ENCODE peak calls at places on chromosome 21, in ten cellular contexts. S, A, V, B, T, U, Y, D, J and O are unnamed samples.

GRCh38 chr21:38857152-38857825 is 51.6 kb downstream of the ETS2 start:
- DNase-seq in S (no peak), A (no peak), V (peak), B (no peak), T (no peak), U (no peak), Y (no peak), D (no peak), J (no peak), O (no peak)

GRCh38 chr21:41373253-41373652 is 11.4 kb downstream of the MX2 start:
- DNase-seq in S (no peak), A (no peak), V (peak), B (no peak), T (no peak), U (no peak), Y (no peak), D (no peak), J (no peak), O (no peak)

GRCh38 chr21:19810779-19811178 is 1187.4 kb upstream of the NCAM2 start:
- DNase-seq in S (no peak), A (no peak), V (no peak), B (no peak), T (no peak), U (no peak), Y (no peak), D (no peak), J (no peak), O (no peak)

GRCh38 chr21:26710155-26710554 is 135.1 kb downstream of the ADAMTS1 start:
- DNase-seq in S (no peak), A (no peak), V (no peak), B (no peak), T (no peak), U (no peak), Y (no peak), D (no peak), J (no peak), O (no peak)

GRCh38 chr21:22020221-22020620 is 1022.0 kb downstream of the NCAM2 start:
- DNase-seq in S (no peak), A (no peak), V (no peak), B (no peak), T (no peak), U (no peak), Y (no peak), D (no peak), J (no peak), O (no peak)

GRCh38 chr21:32520885-32521735 is 64.2 kb downstream of the TCP10L start:
- DNase-seq in S (peak), A (peak), V (no peak), B (peak), T (peak), U (no peak), Y (peak), D (peak), J (peak), O (no peak)

GRCh38 chr21:16942703-16943102 is 570.1 kb upstream of the CXADR start:
- DNase-seq in S (no peak), A (peak), V (peak), B (no peak), T (no peak), U (no peak), Y (peak), D (peak), J (peak), O (no peak)

GRCh38 chr21:38769253-38769780 is 36.4 kb upstream of the ETS2 start:
- DNase-seq in S (no peak), A (no peak), V (no peak), B (no peak), T (peak), U (no peak), Y (peak), D (no peak), J (peak), O (peak)

GRCh38 chr21:14076143-14076806 is 134.5 kb downstream of the LIPI start:
- DNase-seq in S (no peak), A (no peak), V (no peak), B (no peak), T (no peak), U (no peak), Y (no peak), D (no peak), J (no peak), O (no peak)

GRCh38 chr21:28959367-28960099 is 33.1 kb downstream of the LTN1 start:
- DNase-seq in S (no peak), A (peak), V (no peak), B (no peak), T (peak), U (no peak), Y (peak), D (peak), J (peak), O (no peak)

GRCh38 chr21:29230541-29231275 is 68.0 kb upstream of the BACH1 start:
- DNase-seq in S (no peak), A (no peak), V (no peak), B (no peak), T (no peak), U (no peak), Y (peak), D (peak), J (no peak), O (no peak)

GRCh38 chr21:25456672-25457071 is 150.6 kb downstream of the MRPL39 start:
- DNase-seq in S (no peak), A (no peak), V (no peak), B (no peak), T (no peak), U (no peak), Y (no peak), D (no peak), J (peak), O (peak)

GRCh38 chr21:42849759-42850412 is 29.5 kb downstream of the WDR4 start:
- DNase-seq in S (no peak), A (no peak), V (no peak), B (no peak), T (no peak), U (no peak), Y (no peak), D (no peak), J (no peak), O (no peak)

GRCh38 chr21:42850463-42850862 is 28.9 kb downstream of the WDR4 start:
- DNase-seq in S (no peak), A (no peak), V (no peak), B (no peak), T (no peak), U (no peak), Y (no peak), D (no peak), J (no peak), O (no peak)

GRCh38 chr21:42848932-42849758 is 30.2 kb downstream of the WDR4 start:
- DNase-seq in S (no peak), A (no peak), V (no peak), B (no peak), T (no peak), U (no peak), Y (no peak), D (no peak), J (no peak), O (no peak)

GRCh38 chr21:42851812-42852665 is 27.3 kb downstream of the WDR4 start:
- DNase-seq in S (no peak), A (no peak), V (no peak), B (no peak), T (no peak), U (no peak), Y (no peak), D (no peak), J (no peak), O (no peak)

DNA sequence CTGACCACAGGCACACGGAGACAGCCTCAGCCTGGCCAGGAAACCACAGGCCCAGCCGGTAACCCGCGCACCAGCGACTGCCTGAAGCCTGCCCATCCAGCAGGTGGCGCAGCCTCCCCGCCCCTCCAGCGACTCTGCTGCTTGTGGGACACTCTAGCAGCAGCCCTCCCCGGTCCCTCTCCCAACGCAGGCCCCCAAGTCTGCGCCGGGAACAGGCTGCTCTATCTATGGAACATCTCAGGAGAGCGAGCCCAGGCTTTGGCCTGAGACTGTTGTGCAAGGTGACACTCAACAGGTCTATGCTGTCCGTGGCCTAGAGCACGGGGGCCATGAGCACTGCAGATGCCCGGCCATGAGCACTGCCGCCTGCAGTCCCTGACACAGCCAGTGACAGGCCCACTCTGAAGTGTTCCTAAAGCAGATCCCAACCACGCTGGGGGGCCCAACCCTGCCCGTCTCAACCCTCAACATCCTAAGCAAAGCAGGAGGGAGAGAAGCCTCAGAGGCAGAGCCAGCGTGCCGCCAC is 28.4 kb downstream of the WDR4 start:
- DNase-seq in S (no peak), A (no peak), V (peak), B (no peak), T (no peak), U (peak), Y (no peak), D (peak), J (no peak), O (peak)
- TF ChIP-seq CTCF in S (peak), A (peak), V (peak), B (no peak), T (peak), U (peak), Y (peak), D (peak), J (peak), O (peak)

GRCh38 chr21:36209626-36210171 is 53.1 kb downstream of the DOP1B start:
- DNase-seq in S (no peak), A (peak), V (peak), B (no peak), T (peak), U (peak), Y (peak), D (peak), J (peak), O (peak)
- TF ChIP-seq CTCF in S (peak), A (peak), V (peak), B (no peak), T (peak), U (peak), Y (peak), D (peak), J (peak), O (peak)

GRCh38 chr21:44337941-44338895 is 972 bp downstream of the CFAP410 start:
- DNase-seq in S (peak), A (peak), V (peak), B (peak), T (peak), U (peak), Y (peak), D (peak), J (peak), O (peak)
- TF ChIP-seq CTCF in S (no peak), A (peak), V (peak), B (peak), T (peak), U (peak), Y (peak), D (peak), J (peak), O (no peak)

DNA sequence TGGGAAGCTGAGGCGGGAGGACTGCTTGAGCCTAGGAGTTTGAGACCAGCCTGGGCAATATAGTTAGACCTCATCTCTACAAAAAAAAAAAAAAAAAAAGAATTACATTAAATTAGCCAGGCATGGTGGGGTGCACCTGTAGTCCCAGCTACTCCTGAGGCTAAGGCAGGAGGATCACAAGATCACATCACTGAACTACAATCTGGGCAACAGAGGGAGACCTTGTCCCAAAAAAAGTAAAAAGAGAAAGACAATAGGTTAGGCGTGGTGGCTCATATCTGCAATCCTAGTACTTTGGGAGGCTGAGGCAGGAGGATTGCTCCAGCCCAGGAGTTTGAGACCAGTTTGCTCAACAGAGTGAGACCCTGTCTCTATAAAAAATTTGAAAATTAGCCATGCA is 130.3 kb downstream of the TIAM1 start:
- DNase-seq in S (no peak), A (no peak), V (no peak), B (no peak), T (no peak), U (no peak), Y (peak), D (no peak), J (no peak), O (no peak)
- TF ChIP-seq CTCF in S (no peak), A (no peak), V (no peak), B (no peak), T (no peak), U (no peak), Y (no peak), D (peak), J (no peak), O (no peak)

DNA sequence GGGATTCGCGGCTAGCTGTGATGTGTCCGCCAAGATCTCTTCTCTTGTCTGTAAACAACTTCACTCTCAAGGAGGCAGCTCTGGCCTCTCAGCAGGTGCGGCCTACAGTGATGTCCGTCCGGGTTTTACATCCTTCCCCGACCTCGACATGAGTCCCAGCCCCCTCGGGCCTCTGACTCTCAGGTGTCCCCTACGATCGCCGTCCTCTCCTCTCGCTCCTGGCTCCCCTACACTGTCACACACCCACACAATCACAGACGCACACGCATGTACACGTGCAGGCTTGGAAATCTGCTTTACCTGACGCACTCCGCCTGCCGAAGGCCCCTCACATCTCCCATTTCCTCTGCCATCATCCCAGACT is 797 bp upstream of the RSPH1 start:
- DNase-seq in S (no peak), A (no peak), V (peak), B (peak), T (no peak), U (no peak), Y (peak), D (no peak), J (no peak), O (peak)
- TF ChIP-seq CTCF in S (no peak), A (no peak), V (no peak), B (no peak), T (no peak), U (no peak), Y (no peak), D (no peak), J (no peak), O (no peak)

GRCh38 chr21:35382696-35383095 is 333.6 kb upstream of the RUNX1 start:
- DNase-seq in S (no peak), A (no peak), V (no peak), B (no peak), T (no peak), U (no peak), Y (no peak), D (no peak), J (no peak), O (no peak)
- TF ChIP-seq CTCF in S (no peak), A (no peak), V (no peak), B (no peak), T (no peak), U (no peak), Y (no peak), D (no peak), J (no peak), O (no peak)

DNA sequence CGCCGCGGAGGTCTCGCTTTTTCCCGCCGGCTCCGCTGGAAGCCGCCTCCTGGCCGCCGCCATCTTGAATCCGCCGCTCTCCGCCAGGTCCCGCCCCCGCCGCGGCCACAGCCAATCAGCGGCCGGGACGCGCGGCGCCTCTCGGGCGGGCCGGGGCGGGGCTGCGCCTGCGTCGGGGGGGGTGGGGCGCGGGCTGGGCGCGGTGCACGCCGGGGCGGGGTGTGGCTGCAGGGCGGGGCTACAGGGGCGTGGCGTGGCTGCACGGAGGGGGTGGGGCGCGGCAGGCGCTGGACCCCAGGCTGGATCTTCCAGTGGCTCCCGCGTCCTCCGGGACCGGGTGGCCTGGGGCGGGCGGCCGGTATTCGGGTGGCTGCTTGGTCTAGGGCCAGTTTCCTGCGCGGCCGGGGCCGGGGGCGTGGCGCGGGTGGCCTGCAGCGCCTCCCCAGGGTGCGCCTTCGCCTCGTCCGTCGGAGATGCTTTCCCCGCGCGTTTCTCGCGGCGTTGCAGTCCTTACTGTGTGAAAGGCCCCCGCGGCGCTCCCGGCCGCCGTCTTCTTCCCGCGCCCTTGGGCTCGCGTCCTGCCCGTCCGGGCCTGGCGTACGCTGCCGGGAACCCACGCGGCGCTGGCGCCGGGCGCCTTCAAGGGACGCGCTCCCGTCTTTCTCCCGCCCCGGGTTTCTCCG is 575 bp downstream of the PCNT start:
- DNase-seq in S (peak), A (peak), V (peak), B (peak), T (peak), U (peak), Y (peak), D (peak), J (peak), O (peak)
- TF ChIP-seq CTCF in S (no peak), A (peak), V (no peak), B (peak), T (no peak), U (no peak), Y (peak), D (no peak), J (peak), O (no peak)